ENCODE peak calls at places on chromosomes 16 and 17, in seven cellular contexts. O is ovary, K is colonic mucosa, G is tibial nerve, U is AG04450, Z is osteoblast, V is PC-9. W is an unnamed sample.

GRCh38 chr16:67647681-67648080 is 2.7 kb downstream of the CARMIL2 start:
- DNase-seq in O (no peak), K (no peak), G (no peak), U (no peak), Z (no peak), V (no peak), W (peak; percentile 41)

GRCh38 chr16:66324785-66325184 is 41.7 kb upstream of the CDH5 start:
- DNase-seq in O (no peak), K (no peak), G (no peak), U (no peak), Z (peak; percentile 92), V (no peak), W (no peak)

GRCh38 chr16:81277681-81278080 is 37.1 kb upstream of the GAN start:
- DNase-seq in O (no peak), K (peak; percentile 76), G (no peak), U (no peak), Z (no peak), V (peak; percentile 94), W (no peak)

GRCh38 chr16:12158428-12158827 is 181.9 kb downstream of the SNX29 start:
- DNase-seq in O (no peak), K (no peak), G (no peak), U (no peak), Z (peak; percentile 92), V (no peak), W (no peak)

GRCh38 chr17:62701706-62702085 is 74.2 kb downstream of the MRC2 start:
- DNase-seq in O (no peak), K (no peak), G (no peak), U (no peak), Z (peak; percentile 57), V (no peak), W (no peak)

GRCh38 chr17:76585649-76586593 is at the start of gene ST6GALNAC2:
- DNase-seq in O (peak; percentile 47), K (peak; percentile 75), G (no peak), U (no peak), Z (peak; percentile 35), V (peak; percentile 59), W (peak; percentile 86)

GRCh38 chr17:78411241-78411855 is 32.9 kb downstream of the PGS1 start:
- DNase-seq in O (peak; percentile 36), K (peak; percentile 87), G (no peak), U (no peak), Z (peak; percentile 70), V (no peak), W (peak; percentile 79)

GRCh38 chr16:75621170-75621477 is 2.0 kb downstream of the ADAT1 start:
- DNase-seq in O (no peak), K (no peak), G (no peak), U (no peak), Z (no peak), V (no peak), W (no peak)

GRCh38 chr17:265726-266125 is 84.3 kb upstream of the DOC2B start:
- DNase-seq in O (peak; percentile 9), K (peak; percentile 10), G (no peak), U (no peak), Z (peak; percentile 3), V (no peak), W (no peak)

GRCh38 chr17:37813753-37814152 is 68.9 kb upstream of the HNF1B start:
- DNase-seq in O (no peak), K (no peak), G (no peak), U (peak; percentile 97), Z (peak; percentile 82), V (no peak), W (no peak)

GRCh38 chr16:50547340-50547865 is 793 bp upstream of the NKD1 start:
- DNase-seq in O (peak; percentile 60), K (peak; percentile 57), G (no peak), U (no peak), Z (peak; percentile 75), V (no peak), W (peak; percentile 66)

GRCh38 chr16:86732621-86733297 is 154.4 kb downstream of the FOXL1 start:
- DNase-seq in O (no peak), K (no peak), G (no peak), U (no peak), Z (no peak), V (no peak), W (no peak)
- H3K4me3 ChIP-seq in O (no peak overlapping the region), K (no peak overlapping the region), G (no peak overlapping the region), U (no peak overlapping the region), Z (no peak overlapping the region), V (no peak overlapping the region), W (no peak overlapping the region)

GRCh38 chr17:67628580-67629013 is 89.1 kb upstream of the NOL11 start:
- DNase-seq in O (no peak), K (no peak), G (no peak), U (no peak), Z (peak; percentile 56), V (no peak), W (no peak)
- TF ChIP-seq CTCF in O (no peak), K (no peak), G (no peak), U (peak; percentile 39), Z (peak; percentile 19), V (peak; percentile 21), W (no peak)

GRCh38 chr16:56363781-56364565 is 61.4 kb downstream of the AMFR start:
- DNase-seq in O (no peak), K (no peak), G (no peak), U (no peak), Z (peak; percentile 48), V (peak; percentile 28), W (no peak)
- H3K4me3 ChIP-seq in O (no peak overlapping the region), K (no peak overlapping the region), G (no peak overlapping the region), U (no peak overlapping the region), Z (no peak overlapping the region), V (no peak overlapping the region), W (no peak overlapping the region)

DNA sequence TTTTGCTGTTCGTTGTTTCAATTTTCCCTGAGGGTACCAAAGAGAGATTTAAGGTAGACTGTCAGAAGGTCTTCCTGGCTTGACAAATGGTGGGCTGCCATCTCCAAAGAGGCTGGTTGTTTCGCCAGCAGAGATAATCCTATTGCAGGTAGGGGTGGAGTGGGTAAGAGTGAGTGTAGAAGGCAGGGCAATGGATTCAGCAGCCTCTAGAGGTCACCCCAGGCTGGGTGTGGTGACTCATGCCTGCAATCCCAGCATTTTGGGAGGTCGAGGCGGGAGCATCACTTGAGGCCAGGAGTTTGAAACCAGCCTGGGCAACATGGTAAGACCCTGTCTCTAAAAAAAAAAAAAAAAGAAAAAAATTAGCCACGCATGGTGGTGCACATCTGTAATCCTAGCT is 34.6 kb downstream of the DCAKD start:
- DNase-seq in O (no peak), K (no peak), G (no peak), U (no peak), Z (peak; percentile 90), V (no peak), W (no peak)
- TF ChIP-seq CTCF in O (no peak), K (no peak), G (no peak), U (peak; percentile 34), Z (peak; percentile 37), V (no peak), W (peak; percentile 7)

GRCh38 chr17:46140645-46141197 is 52.5 kb downstream of the KANSL1 start:
- DNase-seq in O (no peak), K (no peak), G (no peak), U (no peak), Z (no peak), V (no peak), W (no peak)

GRCh38 chr17:46143827-46144236 is 49.4 kb downstream of the KANSL1 start:
- DNase-seq in O (no peak), K (no peak), G (no peak), U (no peak), Z (peak; percentile 55), V (no peak), W (no peak)

GRCh38 chr17:46139365-46140210 is 53.6 kb downstream of the KANSL1 start:
- DNase-seq in O (no peak), K (no peak), G (no peak), U (no peak), Z (no peak), V (no peak), W (no peak)

GRCh38 chr17:46144246-46144645 is 49.0 kb downstream of the KANSL1 start:
- DNase-seq in O (no peak), K (no peak), G (no peak), U (no peak), Z (no peak), V (no peak), W (no peak)

GRCh38 chr17:46141645-46142044 is 51.6 kb downstream of the KANSL1 start:
- DNase-seq in O (no peak), K (no peak), G (no peak), U (no peak), Z (no peak), V (no peak), W (no peak)
- H3K4me3 ChIP-seq in O (no peak overlapping the region), K (no peak overlapping the region), G (no peak overlapping the region), U (no peak overlapping the region), Z (no peak overlapping the region), V (no peak overlapping the region), W (no peak overlapping the region)

GRCh38 chr17:15456972-15457722 is 10.3 kb downstream of the CDRT4 start:
- DNase-seq in O (peak; percentile 70), K (no peak), G (peak; percentile 78), U (peak; percentile 80), Z (peak; percentile 91), V (no peak), W (no peak)
- TF ChIP-seq CTCF in O (peak; percentile 46), K (no peak), G (peak; percentile 43), U (peak; percentile 70), Z (peak; percentile 59), V (no peak), W (no peak)

GRCh38 chr17:27455569-27455913 is 707 bp upstream of the KSR1 start:
- DNase-seq in O (no peak), K (no peak), G (no peak), U (no peak), Z (peak; percentile 64), V (no peak), W (no peak)
- H3K4me3 ChIP-seq in O (peak overlapping the region; percentile 85), K (peak overlapping the region; percentile 88), G (peak overlapping the region; percentile 95), U (peak overlapping the region; percentile 97), Z (no peak overlapping the region), V (peak overlapping the region; percentile 84), W (no peak overlapping the region)

GRCh38 chr16:31090540-31090939 is 1.8 kb upstream of the PRSS53 start:
- DNase-seq in O (no peak), K (no peak), G (no peak), U (no peak), Z (peak; percentile 95), V (peak; percentile 31), W (no peak)
- TF ChIP-seq CTCF in O (no peak), K (no peak), G (no peak), U (no peak), Z (no peak), V (no peak), W (no peak)

GRCh38 chr16:54193013-54193655 is 93.5 kb downstream of the IRX3 start:
- DNase-seq in O (no peak), K (no peak), G (no peak), U (no peak), Z (no peak), V (no peak), W (no peak)
- H3K4me3 ChIP-seq in O (no peak overlapping the region), K (no peak overlapping the region), G (peak overlapping the region; percentile 30), U (no peak overlapping the region), Z (peak overlapping the region; percentile 67), V (no peak overlapping the region), W (no peak overlapping the region)

GRCh38 chr17:35063514-35064223 is at the start of gene RFFL:
- DNase-seq in O (peak; percentile 85), K (peak; percentile 90), G (peak; percentile 93), U (peak; percentile 93), Z (peak; percentile 92), V (peak; percentile 96), W (peak; percentile 90)
- TF ChIP-seq CTCF in O (no peak), K (no peak), G (peak; percentile 26), U (peak; percentile 18), Z (no peak), V (no peak), W (no peak)